ENCODE peak calls at places on chromosomes 3 and 15, in nine cellular contexts. A, O, P, L, V, R, N, G and S are unnamed samples.

GRCh38 chr15:65329298-65329990 is 25.0 kb downstream of the RNU5B-1 start:
- DNase-seq in N (no peak), L (no peak), O (no peak), V (no peak), A (no peak), P (no peak), G (no peak), R (no peak), S (no peak)

GRCh38 chr15:75161788-75162414 is 39.8 kb upstream of the C15orf39 start:
- DNase-seq in P (peak; percentile 24), G (no peak), O (no peak), V (peak; percentile 69), N (peak; percentile 89), R (no peak), L (no peak), A (no peak), S (no peak)

GRCh38 chr3:187082976-187083375 is 56.3 kb downstream of the RPL39L start:
- DNase-seq in A (no peak), N (no peak), R (no peak), G (no peak), O (no peak), P (no peak), L (no peak), V (no peak), S (no peak)

GRCh38 chr3:15606434-15606891 is 4.9 kb downstream of the BTD start:
- DNase-seq in R (no peak), P (peak; percentile 49), O (no peak), G (no peak), N (no peak), L (no peak), A (peak; percentile 37), V (no peak), S (no peak)

GRCh38 chr15:90382305-90382704 is 5.7 kb upstream of the IQGAP1 start:
- DNase-seq in R (no peak), L (no peak), G (no peak), O (no peak), A (no peak), P (no peak), N (no peak), V (no peak), S (no peak)

GRCh38 chr15:77168616-77169015 is 97.7 kb upstream of the TSPAN3 start:
- DNase-seq in R (no peak), N (no peak), G (no peak), O (no peak), L (no peak), P (no peak), V (no peak), A (no peak), S (no peak)

GRCh38 chr3:190444036-190444435 is 5.7 kb downstream of the TMEM207 start:
- DNase-seq in P (no peak), O (no peak), L (no peak), G (no peak), V (no peak), R (no peak), A (no peak), N (no peak), S (no peak)

GRCh38 chr15:97502038-97502437 is 458.5 kb upstream of the ARRDC4 start:
- DNase-seq in N (no peak), L (peak; percentile 70), A (no peak), V (no peak), R (no peak), P (peak; percentile 30), G (no peak), O (no peak), S (no peak)

GRCh38 chr3:31848921-31849320 is 132.1 kb downstream of the OSBPL10 start:
- DNase-seq in R (no peak), V (no peak), P (no peak), N (no peak), O (no peak), G (no peak), A (no peak), L (no peak), S (no peak)

GRCh38 chr3:194133661-194134230 is 2.2 kb upstream of the HES1 start:
- DNase-seq in A (peak; percentile 68), G (peak; percentile 61), P (peak; percentile 62), R (no peak), L (peak; percentile 71), O (peak; percentile 30), V (peak; percentile 67), N (peak; percentile 68), S (no peak)

GRCh38 chr3:87997298-87997697 is 61.5 kb downstream of the CGGBP1 start:
- DNase-seq in R (no peak), P (peak; percentile 17), O (no peak), L (peak; percentile 79), A (no peak), N (peak; percentile 48), V (no peak), G (no peak), S (no peak)

GRCh38 chr15:52805351-52806283 is 15.5 kb upstream of the ONECUT1 start:
- DNase-seq in R (peak; percentile 45), P (no peak), V (no peak), O (no peak), N (no peak), G (peak; percentile 61), A (no peak), L (no peak), S (no peak)
- TF ChIP-seq CTCF in R (no peak), P (peak; percentile 9), V (no peak), O (no peak), N (peak; percentile 14), G (no peak), A (no peak), L (peak; percentile 43), S (no peak)

DNA sequence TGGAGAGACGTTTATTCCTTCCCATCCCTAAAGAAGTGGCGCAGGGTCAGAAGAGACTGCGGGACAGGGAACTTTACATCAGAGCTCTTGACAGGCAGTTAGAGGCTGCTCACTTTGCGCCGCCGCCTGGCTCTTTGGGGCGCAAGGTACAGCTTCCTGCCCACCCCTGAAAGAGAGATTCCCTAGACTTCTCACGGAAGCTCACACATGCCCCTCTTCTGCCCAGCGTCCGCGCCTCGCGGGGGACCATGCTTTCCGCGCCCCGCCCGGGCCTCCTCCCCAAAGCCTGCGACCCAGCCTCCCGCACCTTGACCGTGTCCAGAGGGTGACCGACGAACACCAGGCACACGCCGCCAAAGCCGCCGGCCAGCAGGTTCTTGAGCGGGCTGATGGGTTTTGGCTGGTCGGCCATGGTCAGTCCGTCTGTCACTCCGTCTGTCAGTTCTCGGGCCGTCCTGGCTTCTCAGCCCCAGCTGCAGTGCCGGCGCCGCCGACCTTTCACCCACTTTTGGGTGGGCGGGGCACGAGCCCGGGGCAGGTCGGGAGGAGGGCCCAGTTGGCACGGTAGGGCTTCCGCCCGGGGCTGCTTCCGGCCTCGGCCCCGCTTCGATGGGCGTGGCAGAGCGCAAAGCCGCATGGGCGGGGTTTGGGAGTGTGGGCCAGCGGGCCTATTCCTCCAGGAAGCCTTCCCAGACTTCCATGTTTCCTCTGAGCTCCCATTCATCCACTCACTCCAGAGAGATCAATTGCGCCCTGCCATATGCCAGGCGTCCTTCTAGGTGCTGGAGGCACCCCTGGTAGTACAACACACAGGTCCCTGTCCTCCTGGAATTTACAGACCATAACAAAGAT is at the start of gene SLC25A20:
- DNase-seq in R (peak; percentile 92), V (peak; percentile 93), G (peak; percentile 95), L (peak; percentile 61), P (peak; percentile 80), A (peak; percentile 87), O (peak; percentile 75), N (peak; percentile 96), S (peak; percentile 66)
- TF ChIP-seq CTCF in R (no peak), V (no peak), G (no peak), L (peak; percentile 13), P (no peak), A (no peak), O (peak; percentile 14), N (no peak), S (no peak)

DNA sequence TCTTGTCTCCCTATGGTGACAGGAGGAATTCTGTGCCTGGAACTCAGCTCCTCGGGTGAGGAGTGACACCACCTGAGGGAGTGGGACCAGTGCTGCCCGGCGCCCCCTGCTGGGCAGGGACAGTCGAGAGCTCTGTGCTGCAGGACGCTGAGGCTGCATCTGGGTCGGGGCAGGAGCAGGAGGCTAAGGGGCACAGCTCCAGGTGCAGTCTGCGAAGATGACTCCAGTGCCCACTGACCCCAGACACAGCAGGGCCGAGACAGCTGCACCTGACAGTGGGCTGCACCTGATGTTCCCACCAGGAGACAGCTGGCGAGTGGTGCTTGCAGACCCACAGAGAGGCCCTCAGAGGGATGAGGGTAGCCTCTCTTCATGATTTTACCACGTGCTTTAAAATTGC is 152.9 kb downstream of the ATP10A start:
- DNase-seq in V (peak; percentile 54), A (peak; percentile 35), O (peak; percentile 32), L (no peak), G (peak; percentile 81), R (peak; percentile 53), P (peak; percentile 31), N (peak; percentile 69), S (no peak)
- TF ChIP-seq CTCF in V (peak; percentile 30), A (peak; percentile 41), O (peak; percentile 32), L (peak; percentile 77), G (peak; percentile 52), R (peak; percentile 74), P (peak; percentile 68), N (peak; percentile 72), S (peak; percentile 68)

DNA sequence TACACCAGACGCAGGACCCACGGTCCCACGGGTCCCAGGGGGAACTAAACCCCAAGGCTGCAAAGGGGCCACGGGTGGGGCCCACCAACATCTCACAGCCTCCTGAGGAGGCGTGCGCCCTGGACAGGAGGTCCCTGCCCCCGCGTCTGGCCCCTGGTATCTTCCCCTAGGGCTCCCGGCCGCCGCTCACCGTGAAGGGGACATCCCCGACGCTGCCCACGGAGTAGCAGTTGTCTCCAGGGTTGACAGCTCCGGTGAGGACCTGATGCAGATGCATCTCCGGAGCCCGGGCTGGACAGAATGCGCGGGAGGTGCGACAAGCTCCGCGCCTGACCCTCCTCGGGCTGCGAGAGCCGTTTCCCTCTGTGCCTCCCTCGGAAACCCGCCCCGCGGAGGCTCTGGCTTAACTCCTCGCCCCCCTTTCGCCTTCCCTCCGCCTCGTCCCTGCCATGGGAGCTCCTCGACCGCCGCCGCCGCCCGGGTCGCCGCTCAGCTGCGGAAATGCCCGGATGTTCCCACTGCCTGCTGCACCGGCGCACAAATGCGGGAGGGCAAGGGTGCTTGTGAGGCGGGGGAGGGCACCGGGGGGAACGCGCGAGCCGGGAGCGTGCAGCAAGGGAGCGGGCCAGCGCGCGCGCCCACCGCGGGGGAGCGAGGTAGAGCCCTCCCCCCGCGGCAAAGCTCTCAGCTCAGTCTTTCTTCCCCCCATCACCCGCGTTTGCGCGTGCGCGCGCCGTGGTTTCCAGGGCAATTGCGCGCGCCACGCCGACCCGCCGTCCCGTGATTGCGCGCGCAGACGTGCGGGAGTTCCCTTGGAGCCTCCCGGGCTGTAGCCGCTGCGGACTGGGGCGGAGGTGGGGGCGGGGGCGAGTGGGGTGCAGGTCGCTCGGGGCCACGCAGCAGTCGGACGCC is at the start of gene DMXL2:
- DNase-seq in A (peak; percentile 95), O (peak; percentile 62), R (peak; percentile 84), L (peak; percentile 76), G (peak; percentile 89), V (peak; percentile 89), N (peak; percentile 93), P (peak; percentile 78), S (peak; percentile 52)
- TF ChIP-seq CTCF in A (no peak), O (no peak), R (no peak), L (no peak), G (no peak), V (no peak), N (no peak), P (no peak), S (no peak)